ENCODE peak calls at places on chromosomes 16 and 17, in five cellular contexts. One of them, this sample, is unnamed.

GRCh38 chr16:88651276-88651988 is 579 bp upstream of the CYBA start:
- DNase-seq in IMR-90: no peak
- DNase-seq in A549: peak; percentile 48
- DNase-seq in HEK293T: no peak
- DNase-seq in HepG2: peak; percentile 94
- DNase-seq in this sample: peak; percentile 92

GRCh38 chr17:54891176-54891821 is 9.4 kb upstream of the TOM1L1 start:
- DNase-seq in HepG2: peak; percentile 61
- DNase-seq in A549: peak; percentile 57
- DNase-seq in IMR-90: peak; percentile 73
- DNase-seq in HEK293T: peak; percentile 47
- DNase-seq in this sample: no peak

GRCh38 chr17:19304209-19304608 is 58.3 kb downstream of the B9D1 start:
- DNase-seq in HEK293T: no peak
- DNase-seq in HepG2: peak; percentile 37
- DNase-seq in IMR-90: peak; percentile 79
- DNase-seq in A549: peak; percentile 31
- DNase-seq in this sample: no peak

GRCh38 chr17:55690105-55690508 is 32.6 kb downstream of the TMEM100 start:
- DNase-seq in HEK293T: no peak
- DNase-seq in HepG2: no peak
- DNase-seq in IMR-90: no peak
- DNase-seq in A549: no peak
- DNase-seq in this sample: no peak

GRCh38 chr16:25007284-25007984 is 7.7 kb downstream of the ARHGAP17 start:
- DNase-seq in HepG2: no peak
- DNase-seq in IMR-90: peak; percentile 89
- DNase-seq in HEK293T: no peak
- DNase-seq in A549: no peak
- DNase-seq in this sample: no peak

GRCh38 chr16:52123063-52123839 is 423.7 kb downstream of the TOX3 start:
- DNase-seq in A549: no peak
- DNase-seq in HepG2: no peak
- DNase-seq in IMR-90: no peak
- DNase-seq in HEK293T: no peak
- DNase-seq in this sample: no peak

GRCh38 chr17:4852504-4853075 is 19.4 kb downstream of the MINK1 start:
- DNase-seq in IMR-90: peak; percentile 78
- DNase-seq in A549: peak; percentile 56
- DNase-seq in HEK293T: no peak
- DNase-seq in HepG2: peak; percentile 17
- DNase-seq in this sample: no peak

GRCh38 chr16:88339926-88340754 is 42.6 kb upstream of the ZNF469 start:
- DNase-seq in A549: no peak
- DNase-seq in IMR-90: no peak
- DNase-seq in HepG2: no peak
- DNase-seq in HEK293T: no peak
- DNase-seq in this sample: no peak

GRCh38 chr17:56434610-56435009 is 158.9 kb upstream of the NOG start:
- DNase-seq in HepG2: no peak
- DNase-seq in HEK293T: no peak
- DNase-seq in A549: no peak
- DNase-seq in IMR-90: no peak
- DNase-seq in this sample: no peak

GRCh38 chr16:19700319-19700781 is 17.7 kb downstream of the KNOP1 start:
- DNase-seq in A549: peak; percentile 76
- DNase-seq in IMR-90: peak; percentile 70
- DNase-seq in HepG2: peak; percentile 79
- DNase-seq in HEK293T: no peak
- DNase-seq in this sample: no peak

GRCh38 chr17:1322014-1322428 is 42.6 kb downstream of the TRARG1 start:
- DNase-seq in IMR-90: no peak
- DNase-seq in HEK293T: no peak
- DNase-seq in A549: no peak
- DNase-seq in HepG2: no peak
- DNase-seq in this sample: no peak

GRCh38 chr17:74303300-74303699 is 22.7 kb upstream of the KIF19 start:
- DNase-seq in A549: no peak
- DNase-seq in IMR-90: no peak
- DNase-seq in HepG2: no peak
- DNase-seq in HEK293T: no peak
- DNase-seq in this sample: no peak

GRCh38 chr17:1180958-1181768 is 1.4 kb upstream of the ABR start:
- DNase-seq in HEK293T: no peak
- DNase-seq in IMR-90: no peak
- DNase-seq in A549: no peak
- DNase-seq in HepG2: no peak
- DNase-seq in this sample: no peak

GRCh38 chr16:59886021-59886420 is 1151.9 kb upstream of the GOT2 start:
- DNase-seq in A549: peak; percentile 61
- DNase-seq in HepG2: no peak
- DNase-seq in HEK293T: no peak
- DNase-seq in IMR-90: peak; percentile 5
- DNase-seq in this sample: no peak

GRCh38 chr17:65489413-65490170 is 71.9 kb downstream of the AXIN2 start:
- DNase-seq in A549: no peak
- DNase-seq in HepG2: no peak
- DNase-seq in IMR-90: no peak
- DNase-seq in HEK293T: no peak
- DNase-seq in this sample: no peak

GRCh38 chr16:74700206-74701040 is at the start of gene MLKL:
- DNase-seq in HEK293T: no peak
- DNase-seq in A549: peak; percentile 66
- DNase-seq in HepG2: peak; percentile 62
- DNase-seq in IMR-90: peak; percentile 26
- DNase-seq in this sample: peak; percentile 11

GRCh38 chr16:82945420-82946096 is 318.8 kb downstream of the CDH13 start:
- DNase-seq in IMR-90: no peak
- DNase-seq in HEK293T: no peak
- DNase-seq in A549: no peak
- DNase-seq in HepG2: no peak
- DNase-seq in this sample: no peak

GRCh38 chr17:78707016-78707415 is 75.1 kb downstream of the CYTH1 start:
- DNase-seq in A549: peak; percentile 27
- DNase-seq in HEK293T: no peak
- DNase-seq in HepG2: no peak
- DNase-seq in IMR-90: no peak
- DNase-seq in this sample: no peak

GRCh38 chr16:21523411-21524067 is 75.8 kb upstream of the METTL9 start:
- DNase-seq in IMR-90: no peak
- DNase-seq in HEK293T: no peak
- DNase-seq in HepG2: peak; percentile 80
- DNase-seq in A549: no peak
- DNase-seq in this sample: no peak

GRCh38 chr17:4719684-4720221 is 9.3 kb downstream of the ARRB2 start:
- DNase-seq in IMR-90: no peak
- DNase-seq in HEK293T: peak; percentile 30
- DNase-seq in HepG2: no peak
- DNase-seq in A549: peak; percentile 89
- DNase-seq in this sample: no peak

GRCh38 chr17:77247048-77247541 is 106.3 kb downstream of the SEC14L1 start:
- DNase-seq in HepG2: peak; percentile 67
- DNase-seq in IMR-90: peak; percentile 59
- DNase-seq in HEK293T: peak; percentile 94
- DNase-seq in A549: peak; percentile 76
- DNase-seq in this sample: no peak

GRCh38 chr16:54720259-54720658 is 210.4 kb upstream of the IRX5 start:
- DNase-seq in HEK293T: no peak
- DNase-seq in A549: no peak
- DNase-seq in IMR-90: no peak
- DNase-seq in HepG2: peak; percentile 7
- DNase-seq in this sample: no peak

GRCh38 chr17:72338847-72339790 is 218.3 kb downstream of the SOX9 start:
- DNase-seq in HepG2: peak; percentile 97
- DNase-seq in HEK293T: no peak
- DNase-seq in IMR-90: peak; percentile 97
- DNase-seq in A549: peak; percentile 70
- DNase-seq in this sample: no peak

GRCh38 chr16:81610144-81610842 is 165.7 kb downstream of the CMIP start:
- DNase-seq in IMR-90: peak; percentile 84
- DNase-seq in A549: no peak
- DNase-seq in HepG2: no peak
- DNase-seq in HEK293T: no peak
- DNase-seq in this sample: no peak
- TF ChIP-seq BHLHE40 in IMR-90: no peak
- TF ChIP-seq BHLHE40 in A549: no peak
- TF ChIP-seq BHLHE40 in HepG2: no peak
- TF ChIP-seq BHLHE40 in HEK293T: no peak
- TF ChIP-seq BHLHE40 in this sample: no peak

DNA sequence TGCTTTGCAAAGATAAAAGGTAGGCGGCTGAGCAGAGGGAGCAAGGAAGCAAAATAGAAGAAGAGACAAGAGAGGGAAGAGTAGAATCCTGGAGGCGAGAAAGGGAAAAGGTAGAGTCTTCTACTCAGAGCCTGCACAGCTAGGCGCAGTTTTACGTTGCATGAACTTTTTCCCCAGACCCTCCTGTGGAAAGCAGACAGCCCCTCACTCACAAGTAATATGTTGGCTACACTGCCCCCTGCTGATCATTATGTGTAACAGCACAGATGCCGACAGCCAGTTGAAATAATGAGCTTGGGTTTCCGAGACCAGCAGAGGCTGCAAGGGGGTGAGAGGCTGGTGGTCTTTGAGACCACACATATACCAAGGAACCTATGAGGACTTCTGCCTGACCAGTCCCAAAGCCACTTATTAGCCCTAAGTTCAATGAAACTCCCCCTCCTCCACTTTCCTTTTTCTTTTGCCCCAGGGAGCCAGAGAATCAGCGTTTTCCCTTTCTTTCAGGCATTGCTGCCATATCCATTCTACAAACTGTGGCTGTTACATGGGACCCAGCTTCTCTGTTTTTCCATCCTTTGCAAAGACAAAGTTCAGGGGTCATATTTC is 22.5 kb upstream of the CMTR2 start:
- DNase-seq in A549: peak; percentile 17
- DNase-seq in IMR-90: peak; percentile 5
- DNase-seq in HepG2: peak; percentile 54
- DNase-seq in HEK293T: peak; percentile 51
- DNase-seq in this sample: no peak
- TF ChIP-seq BHLHE40 in A549: no peak
- TF ChIP-seq BHLHE40 in IMR-90: no peak
- TF ChIP-seq BHLHE40 in HepG2: no peak
- TF ChIP-seq BHLHE40 in HEK293T: no peak
- TF ChIP-seq BHLHE40 in this sample: no peak

DNA sequence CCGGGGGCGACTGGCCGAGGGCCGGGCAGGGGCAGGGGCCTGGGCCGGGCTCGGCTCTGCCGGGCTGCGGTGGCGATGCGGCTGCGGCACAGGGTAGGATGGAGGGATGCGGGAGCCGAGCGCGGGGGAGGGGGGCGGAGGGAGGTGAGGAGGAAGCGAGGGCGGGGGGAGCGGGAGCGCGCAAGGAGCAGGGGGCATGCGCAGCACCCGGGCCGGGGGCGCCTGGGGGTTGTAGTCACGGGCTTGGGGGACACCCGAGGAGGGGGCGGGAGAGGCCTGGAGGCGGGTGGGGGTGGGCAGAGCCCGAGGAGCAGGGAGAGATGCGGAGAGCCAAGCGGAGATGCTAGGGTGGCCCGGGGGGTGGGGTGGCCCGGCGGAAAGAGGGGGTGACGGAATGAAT is at the start of gene STX1B:
- DNase-seq in HepG2: no peak
- DNase-seq in HEK293T: peak; percentile 74
- DNase-seq in IMR-90: no peak
- DNase-seq in A549: no peak
- DNase-seq in this sample: no peak
- TF ChIP-seq BHLHE40 in HepG2: no peak
- TF ChIP-seq BHLHE40 in HEK293T: no peak
- TF ChIP-seq BHLHE40 in IMR-90: no peak
- TF ChIP-seq BHLHE40 in A549: no peak
- TF ChIP-seq BHLHE40 in this sample: no peak

DNA sequence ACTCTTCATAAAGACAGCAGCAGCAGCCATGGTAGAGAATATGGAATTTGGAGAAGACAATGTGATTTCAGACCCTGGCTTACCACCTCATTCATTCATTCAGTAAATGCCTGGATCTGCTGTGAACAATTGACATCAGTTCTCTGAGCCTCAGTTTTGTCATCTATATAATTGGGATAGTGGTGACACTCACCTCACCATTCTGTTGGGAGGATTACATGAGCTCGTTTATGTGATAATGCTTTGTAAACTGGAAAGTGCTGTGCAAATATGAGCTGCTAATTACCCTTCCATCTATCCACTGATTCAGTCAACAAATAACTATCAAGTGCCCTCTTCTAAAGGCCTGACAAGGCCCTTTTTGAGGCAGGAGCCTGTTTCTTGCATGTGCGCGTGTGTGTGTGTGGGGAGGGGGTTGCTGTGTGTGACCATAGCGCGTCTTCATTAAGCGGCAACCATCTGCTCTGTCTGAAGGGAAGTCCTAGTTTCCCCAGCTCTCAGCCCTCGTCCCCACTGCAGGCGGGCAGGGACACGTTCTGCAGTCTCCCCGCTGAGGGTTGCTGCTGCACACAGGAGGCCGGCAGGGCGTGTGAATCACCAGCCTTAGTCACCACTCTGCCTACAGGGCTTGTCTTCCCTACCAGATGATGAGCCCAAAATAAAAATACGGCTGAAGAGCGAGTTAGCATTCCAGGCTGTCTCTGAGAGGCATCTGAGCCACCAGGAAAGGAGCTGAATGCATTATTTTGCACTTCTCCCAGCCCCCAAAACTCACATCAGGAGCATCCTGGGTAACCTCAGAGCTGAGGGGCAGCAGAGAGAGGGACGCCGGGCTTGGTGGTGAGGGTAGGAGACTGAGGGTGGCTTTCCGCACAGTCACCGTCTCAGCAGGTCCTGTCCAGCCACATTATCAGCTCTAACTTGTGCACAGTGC is 19.9 kb downstream of the ARL4D start:
- DNase-seq in HepG2: peak; percentile 56
- DNase-seq in HEK293T: peak; percentile 39
- DNase-seq in IMR-90: peak; percentile 92
- DNase-seq in A549: peak; percentile 88
- DNase-seq in this sample: no peak
- TF ChIP-seq BHLHE40 in HepG2: peak; percentile 6
- TF ChIP-seq BHLHE40 in HEK293T: no peak
- TF ChIP-seq BHLHE40 in IMR-90: peak; percentile 56
- TF ChIP-seq BHLHE40 in A549: no peak
- TF ChIP-seq BHLHE40 in this sample: no peak

GRCh38 chr17:27980035-27980434 is 62.4 kb upstream of the NLK start:
- DNase-seq in IMR-90: peak; percentile 75
- DNase-seq in A549: peak; percentile 72
- DNase-seq in HepG2: no peak
- DNase-seq in HEK293T: no peak
- DNase-seq in this sample: no peak
- TF ChIP-seq BHLHE40 in IMR-90: no peak
- TF ChIP-seq BHLHE40 in A549: no peak
- TF ChIP-seq BHLHE40 in HepG2: no peak
- TF ChIP-seq BHLHE40 in HEK293T: no peak
- TF ChIP-seq BHLHE40 in this sample: no peak

DNA sequence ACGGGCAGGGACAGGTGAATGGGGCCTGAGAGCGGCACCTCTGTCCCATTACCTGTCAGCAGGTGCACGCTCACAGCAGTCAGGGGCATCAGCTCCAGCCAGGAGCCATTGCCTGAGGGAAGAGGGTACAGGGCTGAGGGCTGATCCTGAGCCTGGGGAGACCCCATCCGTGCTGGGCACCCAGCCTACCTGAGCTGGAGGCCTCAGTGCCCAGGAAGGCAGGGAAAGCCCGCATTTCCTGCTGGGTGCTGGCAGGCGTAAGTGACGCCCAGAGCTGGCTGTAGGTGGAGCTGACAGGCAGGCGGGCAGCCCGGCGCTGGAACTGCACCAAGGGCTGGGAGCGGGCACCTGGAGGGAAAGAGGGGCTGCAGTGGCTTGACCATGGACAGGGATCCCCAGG is 7.4 kb downstream of the FAM171A2 start:
- DNase-seq in HEK293T: no peak
- DNase-seq in A549: no peak
- DNase-seq in IMR-90: no peak
- DNase-seq in HepG2: no peak
- DNase-seq in this sample: no peak
- TF ChIP-seq BHLHE40 in HEK293T: no peak
- TF ChIP-seq BHLHE40 in A549: no peak
- TF ChIP-seq BHLHE40 in IMR-90: no peak
- TF ChIP-seq BHLHE40 in HepG2: no peak
- TF ChIP-seq BHLHE40 in this sample: no peak